ENCODE peak calls at places on chromosomes 7 and 10, in nine cellular contexts. V, M, I, O, R, L, T, P and D are unnamed samples.

GRCh38 chr10:24513155-24513554 is 210.5 kb downstream of the ARHGAP21 start:
- DNase-seq in V (no peak), M (peak; percentile 59), I (peak; percentile 17), O (peak; percentile 42), R (no peak), L (peak; percentile 54), T (peak; percentile 21), P (no peak), D (no peak)

GRCh38 chr10:117221156-117221711 is 19.7 kb upstream of the SLC18A2 start:
- DNase-seq in V (no peak), M (peak; percentile 50), I (no peak), O (peak; percentile 50), R (no peak), L (no peak), T (no peak), P (no peak), D (no peak)

GRCh38 chr7:128422856-128423255 is 13.1 kb upstream of the IMPDH1 start:
- DNase-seq in V (no peak), M (no peak), I (no peak), O (no peak), R (no peak), L (no peak), T (no peak), P (no peak), D (no peak)

GRCh38 chr10:31075434-31075833 is 43.8 kb upstream of the ZNF438 start:
- DNase-seq in V (no peak), M (no peak), I (no peak), O (peak; percentile 68), R (no peak), L (peak; percentile 68), T (no peak), P (peak; percentile 83), D (no peak)

GRCh38 chr7:101205901-101206664 is 5.2 kb upstream of the MOGAT3 start:
- DNase-seq in V (no peak), M (no peak), I (no peak), O (no peak), R (no peak), L (no peak), T (no peak), P (no peak), D (no peak)

GRCh38 chr7:91080351-91080750 is 183.9 kb upstream of the FZD1 start:
- DNase-seq in V (no peak), M (no peak), I (no peak), O (no peak), R (no peak), L (no peak), T (no peak), P (no peak), D (no peak)

GRCh38 chr10:122441961-122442360 is 12.5 kb upstream of the ARMS2 start:
- DNase-seq in V (peak; percentile 57), M (no peak), I (no peak), O (peak; percentile 74), R (no peak), L (no peak), T (no peak), P (no peak), D (no peak)

GRCh38 chr10:47176903-47177860 is 122.8 kb upstream of the GDF10 start:
- DNase-seq in V (no peak), M (no peak), I (no peak), O (no peak), R (no peak), L (peak; percentile 27), T (no peak), P (peak; percentile 27), D (no peak)

GRCh38 chr7:90604383-90604782 is 8.3 kb downstream of the CDK14 start:
- DNase-seq in V (no peak), M (no peak), I (no peak), O (no peak), R (no peak), L (no peak), T (no peak), P (no peak), D (no peak)

GRCh38 chr7:148712610-148713330 is 14.1 kb downstream of the CUL1 start:
- DNase-seq in V (no peak), M (no peak), I (peak; percentile 31), O (no peak), R (no peak), L (no peak), T (no peak), P (no peak), D (no peak)

GRCh38 chr10:106978746-106979145 is 185.8 kb downstream of the SORCS1 start:
- DNase-seq in V (no peak), M (no peak), I (no peak), O (peak; percentile 32), R (no peak), L (no peak), T (no peak), P (no peak), D (no peak)

GRCh38 chr10:106981461-106981850 is 183.1 kb downstream of the SORCS1 start:
- DNase-seq in V (no peak), M (no peak), I (no peak), O (no peak), R (no peak), L (no peak), T (no peak), P (no peak), D (no peak)

GRCh38 chr10:106982248-106982647 is 182.3 kb downstream of the SORCS1 start:
- DNase-seq in V (no peak), M (no peak), I (no peak), O (no peak), R (no peak), L (no peak), T (no peak), P (no peak), D (no peak)

DNA sequence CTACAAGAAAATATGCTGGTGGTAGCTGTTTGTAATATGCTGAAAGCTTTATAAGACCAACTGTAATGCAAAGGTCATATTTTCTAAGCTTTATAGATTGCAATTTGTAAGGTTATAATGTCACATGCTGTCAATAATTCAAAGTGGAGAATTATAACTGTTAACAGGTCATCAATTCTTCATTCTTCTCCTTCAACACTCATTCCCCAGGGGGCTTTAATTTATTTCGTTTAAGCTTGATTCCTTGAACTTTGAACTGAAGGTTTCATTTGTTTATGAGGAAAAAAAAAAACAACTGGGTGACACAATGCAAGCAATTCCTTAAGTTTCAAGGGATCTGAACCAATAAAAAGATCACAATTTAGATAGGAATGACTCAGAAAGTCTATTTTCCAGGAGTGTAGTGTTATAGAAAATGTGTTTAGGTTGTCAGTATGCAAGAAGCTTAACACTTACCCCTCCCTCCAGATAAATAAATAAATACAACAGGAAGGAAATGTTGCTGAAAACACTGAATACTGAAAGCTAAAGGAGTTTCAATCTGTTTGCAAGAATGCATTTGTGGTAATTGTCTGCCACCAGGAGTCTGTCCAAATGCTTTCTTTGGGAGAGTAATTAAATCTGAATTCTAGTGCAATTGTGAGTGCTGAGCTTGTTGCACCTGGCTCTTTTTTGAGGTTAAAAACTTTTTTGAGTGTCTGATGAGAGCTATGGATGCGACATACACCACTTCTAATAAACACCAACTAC is 183.6 kb downstream of the SORCS1 start:
- DNase-seq in V (no peak), M (peak; percentile 14), I (peak; percentile 70), O (no peak), R (no peak), L (no peak), T (no peak), P (no peak), D (no peak)
- TF ChIP-seq CTCF in V (peak; percentile 21), M (no peak), I (peak; percentile 32), O (no peak), R (no peak), L (no peak), T (no peak), P (no peak), D (no peak)

GRCh38 chr10:124027306-124028050 is 65.9 kb downstream of the CHST15 start:
- DNase-seq in V (no peak), M (no peak), I (no peak), O (no peak), R (no peak), L (no peak), T (no peak), P (no peak), D (no peak)

GRCh38 chr10:124026337-124026939 is 67.0 kb downstream of the CHST15 start:
- DNase-seq in V (no peak), M (peak; percentile 32), I (no peak), O (no peak), R (no peak), L (no peak), T (no peak), P (no peak), D (no peak)

GRCh38 chr10:124028700-124029487 is 64.5 kb downstream of the CHST15 start:
- DNase-seq in V (no peak), M (no peak), I (no peak), O (no peak), R (no peak), L (no peak), T (no peak), P (no peak), D (no peak)

GRCh38 chr10:124025152-124025551 is 68.2 kb downstream of the CHST15 start:
- DNase-seq in V (no peak), M (no peak), I (no peak), O (no peak), R (no peak), L (no peak), T (no peak), P (no peak), D (no peak)

GRCh38 chr10:124025638-124026336 is 67.6 kb downstream of the CHST15 start:
- DNase-seq in V (no peak), M (peak; percentile 62), I (peak; percentile 56), O (peak; percentile 27), R (no peak), L (peak; percentile 50), T (peak; percentile 21), P (no peak), D (no peak)
- TF ChIP-seq CTCF in V (peak; percentile 29), M (peak; percentile 56), I (peak; percentile 42), O (peak; percentile 6), R (peak; percentile 40), L (peak; percentile 25), T (no peak), P (peak; percentile 2), D (no peak)

DNA sequence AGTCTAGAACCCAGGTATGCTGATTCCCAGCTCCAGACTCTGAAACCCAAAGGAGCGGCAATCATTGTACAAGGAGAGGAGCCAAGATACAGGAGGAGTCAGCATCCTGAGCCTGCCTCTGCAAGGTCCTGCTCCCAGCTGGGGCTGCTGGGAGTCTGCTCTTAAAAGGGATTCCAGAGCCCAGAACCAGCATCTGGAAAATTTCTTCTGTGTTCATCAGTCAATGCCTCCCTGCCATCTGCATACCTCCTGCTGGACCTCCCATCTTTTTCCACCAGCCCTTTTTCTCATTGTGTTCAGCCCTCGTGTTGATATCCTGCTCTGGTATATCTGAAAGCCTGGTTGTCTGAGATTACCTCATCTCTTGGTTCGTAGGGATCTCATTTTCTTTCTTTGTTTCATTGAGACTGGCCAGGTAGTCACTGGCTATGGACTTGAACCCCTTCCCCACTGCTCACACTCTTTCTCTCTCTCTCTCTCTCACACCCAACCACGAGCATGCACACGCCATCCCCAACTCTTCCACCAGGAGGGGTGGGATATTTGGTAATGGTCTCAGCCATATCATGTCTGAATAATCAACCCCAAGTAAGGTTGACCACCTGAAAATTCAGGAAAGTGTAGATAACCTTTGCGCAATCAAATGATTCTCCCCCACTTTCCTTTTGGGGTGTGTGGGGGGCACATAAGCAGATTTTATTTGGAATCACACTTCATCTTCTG is 608.8 kb downstream of the LRMDA start:
- DNase-seq in V (no peak), M (no peak), I (no peak), O (no peak), R (no peak), L (no peak), T (no peak), P (no peak), D (no peak)
- TF ChIP-seq CTCF in V (peak; percentile 22), M (peak; percentile 40), I (no peak), O (no peak), R (no peak), L (peak; percentile 15), T (peak; percentile 32), P (no peak), D (no peak)

GRCh38 chr7:23315366-23315765 is 16.2 kb downstream of the MALSU1 start:
- DNase-seq in V (no peak), M (no peak), I (no peak), O (peak; percentile 84), R (no peak), L (peak; percentile 36), T (no peak), P (no peak), D (no peak)
- TF ChIP-seq CTCF in V (no peak), M (no peak), I (no peak), O (no peak), R (no peak), L (no peak), T (no peak), P (no peak), D (no peak)